ENCODE peak calls at places on chromosome 20, in five cellular contexts. One of them, this sample, is unnamed.

GRCh38 chr20:54174452-54175175 is 828 bp upstream of the CYP24A1 start:
- DNase-seq in Karpas-422: no peak
- DNase-seq in cardiac fibroblast: peak; percentile 20
- DNase-seq in heart right ventricle: no peak
- DNase-seq in cardiac muscle cell: no peak
- DNase-seq in this sample: no peak

GRCh38 chr20:63612276-63612931 is 14.5 kb downstream of the GMEB2 start:
- DNase-seq in Karpas-422: no peak
- DNase-seq in heart right ventricle: no peak
- DNase-seq in cardiac fibroblast: no peak
- DNase-seq in cardiac muscle cell: no peak
- DNase-seq in this sample: no peak

GRCh38 chr20:46741924-46742692 is 32.7 kb downstream of the SLC2A10 start:
- DNase-seq in cardiac muscle cell: no peak
- DNase-seq in Karpas-422: no peak
- DNase-seq in heart right ventricle: no peak
- DNase-seq in cardiac fibroblast: no peak
- DNase-seq in this sample: no peak

GRCh38 chr20:38228436-38228835 is 32.1 kb downstream of the KIAA1755 start:
- DNase-seq in Karpas-422: peak; percentile 56
- DNase-seq in cardiac fibroblast: peak; percentile 27
- DNase-seq in cardiac muscle cell: no peak
- DNase-seq in heart right ventricle: no peak
- DNase-seq in this sample: no peak

GRCh38 chr20:46590453-46590852 is 40.0 kb upstream of the OCSTAMP start:
- DNase-seq in cardiac muscle cell: no peak
- DNase-seq in Karpas-422: no peak
- DNase-seq in cardiac fibroblast: no peak
- DNase-seq in heart right ventricle: no peak
- DNase-seq in this sample: peak; percentile 5

GRCh38 chr20:41386502-41387427 is 20.1 kb upstream of the EMILIN3 start:
- DNase-seq in Karpas-422: no peak
- DNase-seq in cardiac muscle cell: no peak
- DNase-seq in cardiac fibroblast: no peak
- DNase-seq in heart right ventricle: peak; percentile 64
- DNase-seq in this sample: peak; percentile 88

GRCh38 chr20:25553819-25554296 is 31.5 kb downstream of the NINL start:
- DNase-seq in cardiac fibroblast: peak; percentile 61
- DNase-seq in cardiac muscle cell: no peak
- DNase-seq in Karpas-422: peak; percentile 11
- DNase-seq in heart right ventricle: no peak
- DNase-seq in this sample: peak; percentile 58

GRCh38 chr20:36820073-36820472 is 46.5 kb upstream of the DSN1 start:
- DNase-seq in Karpas-422: no peak
- DNase-seq in cardiac fibroblast: no peak
- DNase-seq in heart right ventricle: no peak
- DNase-seq in cardiac muscle cell: no peak
- DNase-seq in this sample: no peak

GRCh38 chr20:20195011-20195705 is 142.8 kb downstream of the CFAP61 start:
- DNase-seq in Karpas-422: peak; percentile 31
- DNase-seq in cardiac fibroblast: no peak
- DNase-seq in cardiac muscle cell: peak; percentile 61
- DNase-seq in heart right ventricle: peak; percentile 55
- DNase-seq in this sample: no peak

GRCh38 chr20:8394308-8394945 is 262.4 kb downstream of the PLCB1 start:
- DNase-seq in cardiac muscle cell: no peak
- DNase-seq in cardiac fibroblast: peak; percentile 79
- DNase-seq in heart right ventricle: no peak
- DNase-seq in Karpas-422: no peak
- DNase-seq in this sample: peak; percentile 66
- H3K4me3 ChIP-seq in cardiac muscle cell: no peak overlapping the region
- H3K4me3 ChIP-seq in cardiac fibroblast: no peak overlapping the region
- H3K4me3 ChIP-seq in heart right ventricle: no peak overlapping the region
- H3K4me3 ChIP-seq in Karpas-422: no peak overlapping the region
- H3K4me3 ChIP-seq in this sample: no peak overlapping the region

DNA sequence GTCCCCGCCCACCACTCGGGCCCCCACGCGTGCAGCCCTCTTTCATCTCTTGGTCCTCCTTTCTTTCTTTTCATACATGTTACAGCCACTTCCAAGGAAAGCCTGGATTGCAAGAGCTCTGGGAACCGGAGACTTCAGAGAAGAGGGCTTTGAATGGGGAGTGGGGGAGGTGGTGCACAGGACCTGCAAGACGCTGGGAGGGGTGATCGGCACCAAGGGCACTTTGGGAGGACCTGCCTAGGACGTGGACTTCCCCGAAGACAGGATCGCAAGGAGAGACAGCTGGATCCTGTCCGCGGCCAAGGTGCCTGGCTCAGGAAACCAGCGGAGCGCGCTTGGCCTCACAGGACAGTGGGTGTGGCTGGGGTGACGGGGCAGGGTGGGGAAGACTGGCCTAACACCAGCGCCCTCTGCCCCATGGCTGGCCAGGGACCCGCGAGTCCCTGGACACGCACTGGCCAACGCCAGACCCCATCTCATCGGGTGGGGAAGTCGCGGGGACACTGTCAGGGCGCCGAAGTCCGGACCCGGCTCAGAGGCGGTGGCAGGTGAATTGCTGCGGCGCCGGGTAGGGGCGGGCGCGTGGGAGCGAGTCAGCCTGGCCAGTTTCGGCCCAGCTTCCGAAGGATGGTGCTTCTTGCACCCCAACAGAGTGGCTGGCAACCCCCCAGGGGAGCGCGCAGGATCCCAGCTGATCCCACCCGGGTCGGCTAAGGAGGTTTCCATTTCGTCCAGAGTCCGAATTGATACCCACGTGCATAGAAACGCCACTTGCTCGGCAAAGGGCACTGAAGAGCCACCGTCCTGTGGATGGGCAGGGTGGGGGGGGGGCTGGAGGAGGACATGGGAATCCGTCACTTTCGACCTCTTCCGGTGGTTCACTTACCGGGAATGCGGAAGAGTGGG is 714 bp upstream of the THBD start:
- DNase-seq in heart right ventricle: peak; percentile 65
- DNase-seq in Karpas-422: no peak
- DNase-seq in cardiac fibroblast: peak; percentile 62
- DNase-seq in cardiac muscle cell: peak; percentile 38
- DNase-seq in this sample: no peak
- H3K4me3 ChIP-seq in heart right ventricle: peak overlapping the region; percentile 64
- H3K4me3 ChIP-seq in Karpas-422: no peak overlapping the region
- H3K4me3 ChIP-seq in cardiac fibroblast: peak overlapping the region; percentile 51
- H3K4me3 ChIP-seq in cardiac muscle cell: peak overlapping the region; percentile 28
- H3K4me3 ChIP-seq in this sample: peak overlapping the region; percentile 69

GRCh38 chr20:45420125-45420524 is 4.2 kb downstream of the PIGT start:
- DNase-seq in cardiac fibroblast: no peak
- DNase-seq in heart right ventricle: no peak
- DNase-seq in Karpas-422: no peak
- DNase-seq in cardiac muscle cell: no peak
- DNase-seq in this sample: no peak

GRCh38 chr20:45423700-45424099 is 7.8 kb downstream of the PIGT start:
- DNase-seq in Karpas-422: no peak
- DNase-seq in heart right ventricle: no peak
- DNase-seq in cardiac fibroblast: no peak
- DNase-seq in cardiac muscle cell: no peak
- DNase-seq in this sample: no peak

GRCh38 chr20:45415822-45416637 is at the start of gene PIGT:
- DNase-seq in heart right ventricle: peak; percentile 84
- DNase-seq in cardiac fibroblast: peak; percentile 79
- DNase-seq in cardiac muscle cell: peak; percentile 93
- DNase-seq in Karpas-422: peak; percentile 95
- DNase-seq in this sample: peak; percentile 74

GRCh38 chr20:45416917-45417316 is 976 bp downstream of the PIGT start:
- DNase-seq in Karpas-422: peak; percentile 42
- DNase-seq in heart right ventricle: no peak
- DNase-seq in cardiac muscle cell: no peak
- DNase-seq in cardiac fibroblast: no peak
- DNase-seq in this sample: no peak

DNA sequence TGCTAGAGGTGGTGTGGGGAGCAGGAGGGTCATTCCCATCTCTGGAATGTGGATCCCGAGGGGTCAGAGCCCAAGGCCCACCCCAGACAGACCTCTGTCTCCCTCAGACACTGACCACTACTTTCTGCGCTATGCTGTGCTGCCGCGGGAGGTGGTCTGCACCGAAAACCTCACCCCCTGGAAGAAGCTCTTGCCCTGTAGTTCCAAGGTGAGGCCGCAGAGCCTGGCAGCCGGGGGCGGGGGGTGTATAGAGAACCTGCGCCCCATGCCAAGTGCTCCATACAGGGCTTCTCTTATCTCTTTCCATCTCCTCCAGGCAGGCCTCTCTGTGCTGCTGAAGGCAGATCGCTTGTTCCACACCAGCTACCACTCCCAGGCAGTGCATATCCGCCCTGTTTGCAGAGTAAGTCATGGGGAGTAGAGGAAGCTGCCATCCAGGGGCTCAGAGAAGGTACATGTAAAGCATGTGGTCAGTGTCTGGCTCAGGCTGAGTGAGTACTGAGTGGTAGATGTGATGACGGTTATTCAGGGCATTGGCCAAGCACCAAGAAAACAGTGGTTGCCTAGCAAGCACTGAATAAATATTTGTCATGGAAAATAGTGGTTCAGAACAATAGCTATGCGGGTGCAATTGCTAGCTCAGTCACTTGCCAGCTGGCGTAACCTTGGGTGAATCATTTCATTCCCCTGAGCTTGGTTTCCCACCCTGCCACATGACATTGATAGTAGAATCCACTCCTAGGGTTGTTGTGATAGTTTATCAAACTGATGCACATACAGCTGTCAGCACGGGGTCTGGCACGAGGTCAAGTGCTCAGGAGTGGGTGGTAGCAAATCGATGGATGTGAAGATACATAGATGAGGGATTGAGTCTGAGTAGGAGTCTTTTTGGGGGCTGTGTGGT is 3.5 kb downstream of the PIGT start:
- DNase-seq in heart right ventricle: peak; percentile 40
- DNase-seq in cardiac fibroblast: peak; percentile 99
- DNase-seq in Karpas-422: peak; percentile 79
- DNase-seq in cardiac muscle cell: no peak
- DNase-seq in this sample: peak; percentile 99
- H3K4me3 ChIP-seq in heart right ventricle: no peak overlapping the region
- H3K4me3 ChIP-seq in cardiac fibroblast: no peak overlapping the region
- H3K4me3 ChIP-seq in Karpas-422: no peak overlapping the region
- H3K4me3 ChIP-seq in cardiac muscle cell: no peak overlapping the region
- H3K4me3 ChIP-seq in this sample: no peak overlapping the region

GRCh38 chr20:43323592-43323991 is 133.9 kb upstream of the PTPRT start:
- DNase-seq in Karpas-422: no peak
- DNase-seq in heart right ventricle: no peak
- DNase-seq in cardiac muscle cell: no peak
- DNase-seq in cardiac fibroblast: no peak
- DNase-seq in this sample: no peak
- H3K4me3 ChIP-seq in Karpas-422: no peak overlapping the region
- H3K4me3 ChIP-seq in heart right ventricle: no peak overlapping the region
- H3K4me3 ChIP-seq in cardiac muscle cell: no peak overlapping the region
- H3K4me3 ChIP-seq in cardiac fibroblast: no peak overlapping the region
- H3K4me3 ChIP-seq in this sample: no peak overlapping the region

DNA sequence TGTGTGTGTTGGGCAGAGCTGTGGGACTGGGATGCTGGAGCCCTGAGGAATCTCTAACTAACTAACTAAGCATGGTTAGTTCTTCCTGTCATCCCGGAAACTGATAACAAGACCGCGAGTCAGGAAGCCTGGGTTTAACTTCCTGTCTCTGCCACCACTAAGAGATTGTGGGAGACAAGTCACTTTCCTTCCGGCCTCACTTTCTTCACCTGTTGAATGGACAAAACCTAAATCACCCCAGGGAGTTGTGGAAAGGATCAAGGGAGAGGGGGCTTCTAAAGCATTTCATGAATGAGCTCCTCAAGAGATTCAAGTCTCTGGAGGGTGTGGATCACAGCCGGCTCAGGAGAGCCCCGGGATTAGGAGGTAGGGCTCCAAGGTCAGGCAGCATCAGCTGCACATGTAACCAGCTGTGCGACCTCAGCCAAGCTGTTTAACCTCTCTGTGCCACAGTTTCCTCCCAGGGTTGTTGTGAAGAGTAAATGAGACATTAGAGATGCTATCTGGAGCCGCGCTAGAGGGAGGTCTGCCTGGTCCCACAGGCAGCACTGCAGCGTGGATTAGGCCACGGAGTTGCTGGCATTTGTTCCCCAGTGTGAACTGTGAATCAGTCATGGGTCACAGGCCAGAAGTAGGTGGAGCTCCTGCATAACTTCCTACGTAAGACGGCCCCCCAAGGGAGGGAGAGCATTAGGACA is 105.1 kb downstream of the TOX2 start:
- DNase-seq in heart right ventricle: no peak
- DNase-seq in cardiac muscle cell: no peak
- DNase-seq in cardiac fibroblast: peak; percentile 62
- DNase-seq in Karpas-422: no peak
- DNase-seq in this sample: peak; percentile 56
- H3K4me3 ChIP-seq in heart right ventricle: no peak overlapping the region
- H3K4me3 ChIP-seq in cardiac muscle cell: no peak overlapping the region
- H3K4me3 ChIP-seq in cardiac fibroblast: no peak overlapping the region
- H3K4me3 ChIP-seq in Karpas-422: no peak overlapping the region
- H3K4me3 ChIP-seq in this sample: no peak overlapping the region

GRCh38 chr20:58227391-58228102 is 906 bp downstream of the ANKRD60 start:
- DNase-seq in Karpas-422: no peak
- DNase-seq in heart right ventricle: no peak
- DNase-seq in cardiac muscle cell: no peak
- DNase-seq in cardiac fibroblast: no peak
- DNase-seq in this sample: no peak
- H3K4me3 ChIP-seq in Karpas-422: no peak overlapping the region
- H3K4me3 ChIP-seq in heart right ventricle: no peak overlapping the region
- H3K4me3 ChIP-seq in cardiac muscle cell: no peak overlapping the region
- H3K4me3 ChIP-seq in cardiac fibroblast: no peak overlapping the region
- H3K4me3 ChIP-seq in this sample: no peak overlapping the region

This sample was measured in fibroblast of the aortic adventitia.